ENCODE peak calls at places on chromosomes 3 and 15, in ten cellular contexts. H is iris pigment epithelial cell, J is glomerular endothelial cell, I is NCI-H774, A is suprapubic skin, M is GM20000, O is ACHN, G is GOT3, R is T-helper 9 cell, S is amniotic stem cell. P is an unnamed sample.

GRCh38 chr3:196138927-196139680 is 57.2 kb upstream of the TFRC start:
- DNase-seq in I (no peak), H (peak), S (no peak), G (no peak), O (no peak), J (no peak), R (no peak), A (no peak), M (no peak), P (no peak)

GRCh38 chr15:31302778-31303433 is 23.7 kb upstream of the KLF13 start:
- DNase-seq in M (peak), H (no peak), J (no peak), A (peak), O (no peak), R (no peak), I (no peak), G (no peak), S (no peak), P (no peak)

GRCh38 chr15:61228025-61228901 is 839 bp downstream of the RORA start:
- DNase-seq in O (no peak), A (no peak), J (no peak), S (no peak), R (no peak), M (peak), G (no peak), I (no peak), H (peak), P (no peak)

GRCh38 chr3:112693186-112693585 is 52.2 kb upstream of the CCDC80 start:
- DNase-seq in G (no peak), H (no peak), O (no peak), A (no peak), J (no peak), I (no peak), M (no peak), R (no peak), S (no peak), P (no peak)

GRCh38 chr3:188253800-188254452 is 100.0 kb downstream of the LPP start:
- DNase-seq in J (no peak), H (no peak), R (no peak), I (no peak), O (no peak), A (no peak), S (no peak), G (no peak), M (no peak), P (no peak)

GRCh38 chr3:157594413-157594812 is 91.2 kb upstream of the VEPH1 start:
- DNase-seq in I (no peak), R (no peak), H (no peak), M (no peak), A (no peak), O (no peak), S (no peak), J (no peak), G (no peak), P (no peak)

GRCh38 chr15:41051139-41051538 is 64.9 kb downstream of the INO80 start:
- DNase-seq in H (no peak), S (no peak), R (no peak), O (no peak), A (no peak), I (no peak), J (no peak), M (no peak), G (no peak), P (no peak)

GRCh38 chr3:125110016-125110875 is 54.4 kb upstream of the HEG1 start:
- DNase-seq in J (no peak), S (peak), R (no peak), I (no peak), G (no peak), A (no peak), M (no peak), O (peak), H (peak), P (peak)

GRCh38 chr3:117355566-117355965 is 646.0 kb downstream of the TUSC7 start:
- DNase-seq in O (no peak), R (no peak), I (peak), G (no peak), J (no peak), M (peak), S (no peak), A (no peak), H (peak), P (no peak)

GRCh38 chr3:134941820-134942219 is 146.8 kb downstream of the EPHB1 start:
- DNase-seq in R (no peak), M (no peak), O (no peak), G (no peak), S (no peak), J (no peak), I (peak), H (no peak), A (no peak), P (no peak)

GRCh38 chr15:64430000-64430735 is 30.2 kb upstream of the ZNF609 start:
- DNase-seq in A (no peak), J (no peak), G (no peak), S (peak), M (peak), I (no peak), H (peak), R (peak), O (no peak), P (no peak)

GRCh38 chr3:112038863-112039262 is 4.3 kb downstream of the TMPRSS7 start:
- DNase-seq in I (peak), O (no peak), H (peak), G (no peak), M (peak), J (no peak), R (no peak), S (no peak), A (no peak), P (no peak)

GRCh38 chr15:69914960-69915359 is 182.8 kb downstream of the TLE3 start:
- DNase-seq in G (no peak), J (no peak), H (no peak), I (peak), R (no peak), A (no peak), S (no peak), O (no peak), M (no peak), P (no peak)

GRCh38 chr3:148911173-148911572 is 46.1 kb downstream of the CPA3 start:
- DNase-seq in I (no peak), S (no peak), H (peak), J (no peak), R (no peak), O (no peak), A (no peak), G (no peak), M (no peak), P (no peak)

GRCh38 chr3:123286308-123287023 is 84.7 kb downstream of the SEC22A start:
- DNase-seq in G (no peak), S (peak), I (no peak), J (peak), O (peak), R (no peak), A (no peak), H (peak), M (peak), P (no peak)

GRCh38 chr15:58793862-58794261 is 22.8 kb downstream of the MINDY2 start:
- DNase-seq in J (no peak), S (no peak), M (no peak), H (no peak), G (no peak), I (no peak), A (no peak), R (no peak), O (no peak), P (no peak)

GRCh38 chr15:100831466-100831865 is 48.2 kb upstream of the ALDH1A3 start:
- DNase-seq in S (no peak), I (no peak), O (no peak), R (no peak), M (no peak), G (no peak), A (no peak), H (no peak), J (no peak), P (no peak)

GRCh38 chr3:131812433-131812832 is 222.4 kb downstream of the CPNE4 start:
- DNase-seq in M (no peak), S (no peak), H (no peak), G (no peak), A (no peak), R (no peak), O (no peak), I (no peak), J (no peak), P (no peak)

GRCh38 chr3:59247402-59247841 is 197.6 kb upstream of the CFAP20DC start:
- DNase-seq in I (no peak), O (no peak), R (no peak), S (no peak), J (no peak), M (peak), G (no peak), A (no peak), H (no peak), P (no peak)

GRCh38 chr3:4995500-4996053 is 16.3 kb downstream of the BHLHE40 start:
- DNase-seq in M (no peak), S (peak), J (no peak), I (no peak), O (peak), H (peak), G (no peak), A (peak), R (no peak), P (peak)

GRCh38 chr3:169678122-169678521 is 14.6 kb upstream of the MECOM start:
- DNase-seq in O (no peak), G (no peak), A (no peak), S (no peak), J (no peak), M (no peak), H (no peak), R (no peak), I (no peak), P (no peak)

GRCh38 chr15:31485911-31486461 is 159.4 kb downstream of the KLF13 start:
- DNase-seq in R (no peak), O (no peak), J (no peak), A (no peak), I (no peak), S (no peak), G (no peak), M (no peak), H (no peak), P (no peak)